ENCODE peak calls at places on chromosomes 12 and 14, in four cellular contexts. U is fibroblast of lung, A is DND-41, M is neural progenitor cell. Q is an unnamed sample.

GRCh38 chr14:99737956-99738667 is 54.0 kb downstream of the CYP46A1 start:
- DNase-seq in U (no peak), A (no peak), M (no peak), Q (no peak)

GRCh38 chr14:69299286-69300035 is 39.5 kb downstream of the GALNT16 start:
- DNase-seq in U (no peak), A (no peak), M (peak; percentile 43), Q (no peak)

GRCh38 chr12:40469736-40470135 is 222.5 kb upstream of the CNTN1 start:
- DNase-seq in U (no peak), A (no peak), M (no peak), Q (no peak)

GRCh38 chr12:50112456-50113218 is 601 bp downstream of the COX14 start:
- DNase-seq in U (no peak), A (no peak), M (peak; percentile 86), Q (peak; percentile 8)

GRCh38 chr14:80136358-80136757 is 74.9 kb downstream of the DIO2 start:
- DNase-seq in U (no peak), A (peak; percentile 43), M (peak; percentile 4), Q (no peak)

GRCh38 chr12:46546634-46547273 is 174.2 kb upstream of the SLC38A2 start:
- DNase-seq in U (peak; percentile 29), A (no peak), M (no peak), Q (no peak)

GRCh38 chr14:98959958-98960616 is 311.9 kb downstream of the BCL11B start:
- DNase-seq in U (no peak), A (no peak), M (no peak), Q (no peak)

GRCh38 chr12:76428117-76428516 is 79.9 kb upstream of the BBS10 start:
- DNase-seq in U (no peak), A (no peak), M (no peak), Q (no peak)

GRCh38 chr12:92365836-92366235 is 220.2 kb upstream of the BTG1 start:
- DNase-seq in U (no peak), A (no peak), M (no peak), Q (no peak)

GRCh38 chr14:43896044-43896443 is 611.0 kb downstream of the FSCB start:
- DNase-seq in U (no peak), A (no peak), M (no peak), Q (no peak)

DNA sequence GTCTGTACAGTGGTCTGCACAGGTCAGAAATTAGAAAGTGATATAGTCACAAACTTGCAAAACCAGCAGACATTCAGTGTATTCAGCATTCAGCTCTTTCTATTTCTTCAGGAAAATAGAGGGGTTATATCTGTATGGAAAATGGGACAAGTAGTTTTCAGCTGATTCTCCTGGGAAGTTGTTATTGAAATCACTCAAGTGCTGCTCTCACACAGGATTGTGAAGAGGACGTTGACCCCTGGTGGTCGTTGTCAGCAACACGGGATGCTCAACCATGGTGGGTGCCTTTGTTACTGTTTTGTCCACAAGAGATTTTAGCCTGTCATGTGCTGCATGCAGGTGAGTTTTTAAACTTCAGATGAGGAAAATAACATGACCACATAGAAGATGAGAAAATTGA is 981.8 kb downstream of the TMEM121 start:
- DNase-seq in U (no peak), A (peak; percentile 36), M (no peak), Q (no peak)
- H3K9me3 ChIP-seq in U (no peaks in the 10 kb centered on the region), A (no peaks in the 10 kb centered on the region), M (peaks cover 11% of the 10 kb centered on the region), Q (no peaks in the 10 kb centered on the region)

GRCh38 chr12:120229071-120229582 is 28.2 kb upstream of the RPLP0 start:
- DNase-seq in U (no peak), A (no peak), M (no peak), Q (no peak)
- H3K4me1 ChIP-seq in U (peaks cover 60% of the 10 kb centered on the region), A (peaks cover 33% of the 10 kb centered on the region), M (peaks cover 65% of the 10 kb centered on the region), Q (peaks cover 87% of the 10 kb centered on the region)

GRCh38 chr12:21324551-21324950 is 10.2 kb downstream of the SLCO1A2 start:
- DNase-seq in U (no peak), A (no peak), M (peak; percentile 64), Q (no peak)
- H3K9me3 ChIP-seq in U (no peaks in the 10 kb centered on the region), A (peaks cover 8% of the 10 kb centered on the region), M (no peaks in the 10 kb centered on the region), Q (no peaks in the 10 kb centered on the region)

GRCh38 chr14:81301371-81301770 is 80.6 kb upstream of the GTF2A1 start:
- DNase-seq in U (no peak), A (no peak), M (no peak), Q (no peak)
- H3K4me1 ChIP-seq in U (no peaks in the 10 kb centered on the region), A (no peaks in the 10 kb centered on the region), M (peaks cover 10% of the 10 kb centered on the region), Q (no peaks in the 10 kb centered on the region)

GRCh38 chr12:133233993-133234564 is 1.6 kb downstream of the ANHX start:
- DNase-seq in U (no peak), A (no peak), M (no peak), Q (no peak)
- H3K9me3 ChIP-seq in U (no peaks in the 10 kb centered on the region), A (peaks cover 35% of the 10 kb centered on the region), M (peaks cover 4% of the 10 kb centered on the region), Q (no peaks in the 10 kb centered on the region)

GRCh38 chr14:22848391-22849164 is 12.2 kb downstream of the MMP14 start:
- DNase-seq in U (peak; percentile 99), A (no peak), M (peak; percentile 23), Q (no peak)
- H3K4me1 ChIP-seq in U (peaks cover 64% of the 10 kb centered on the region), A (peaks cover 8% of the 10 kb centered on the region), M (peaks cover 15% of the 10 kb centered on the region), Q (peaks cover 10% of the 10 kb centered on the region)

DNA sequence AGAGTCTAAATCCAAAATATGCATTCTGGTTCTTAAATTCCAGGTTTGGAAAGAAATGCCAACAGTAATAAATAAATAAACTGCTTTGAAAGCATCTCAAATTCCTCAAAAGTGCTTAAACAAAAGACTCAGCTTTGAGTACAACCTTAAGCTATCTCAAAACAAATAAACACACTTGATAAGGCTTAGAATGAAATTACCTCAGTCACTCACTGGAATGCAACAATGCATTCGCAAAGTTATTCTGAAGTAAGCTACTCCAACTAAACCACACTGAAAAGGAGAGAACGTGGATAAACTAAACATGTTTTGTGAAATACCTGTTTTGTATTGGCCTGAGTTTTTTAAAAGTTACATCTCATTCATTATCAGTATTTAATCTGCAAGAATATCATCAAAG is 1.2 kb downstream of the SPTSSA start:
- DNase-seq in U (peak; percentile 45), A (no peak), M (peak; percentile 29), Q (no peak)
- H3K9me3 ChIP-seq in U (no peaks in the 10 kb centered on the region), A (no peaks in the 10 kb centered on the region), M (no peaks in the 10 kb centered on the region), Q (no peaks in the 10 kb centered on the region)

GRCh38 chr14:93959239-93960107 is 16.9 kb downstream of the ASB2 start:
- DNase-seq in U (peak; percentile 62), A (peak; percentile 59), M (no peak), Q (peak; percentile 97)

GRCh38 chr14:93960108-93960475 is 16.3 kb downstream of the ASB2 start:
- DNase-seq in U (no peak), A (no peak), M (no peak), Q (no peak)

GRCh38 chr14:93962701-93963601 is 13.4 kb downstream of the ASB2 start:
- DNase-seq in U (peak; percentile 31), A (no peak), M (no peak), Q (peak; percentile 81)

GRCh38 chr14:93961610-93962009 is 14.8 kb downstream of the ASB2 start:
- DNase-seq in U (no peak), A (no peak), M (no peak), Q (no peak)

GRCh38 chr14:93960774-93961438 is 15.5 kb downstream of the ASB2 start:
- DNase-seq in U (no peak), A (no peak), M (no peak), Q (no peak)
- H3K4me1 ChIP-seq in U (peaks cover 4% of the 10 kb centered on the region), A (no peaks in the 10 kb centered on the region), M (peaks cover 3% of the 10 kb centered on the region), Q (peaks cover 90% of the 10 kb centered on the region)

GRCh38 chr14:89187501-89187900 is 229.5 kb downstream of the FOXN3 start:
- DNase-seq in U (no peak), A (no peak), M (no peak), Q (no peak)
- H3K9me3 ChIP-seq in U (no peaks in the 10 kb centered on the region), A (no peaks in the 10 kb centered on the region), M (no peaks in the 10 kb centered on the region), Q (no peaks in the 10 kb centered on the region)

Q was measured in CD8-positive, alpha-beta memory T cell.